ENCODE peak calls at places on chromosomes 3 and 15, in ten cellular contexts. A is cardiac muscle cell, I is substantia nigra, V is GM23338, F is H9, O is right cardiac atrium, G is right atrium auricular region, H is DND-41, D is fibroblast of lung, N is HL-60. W is an unnamed sample.

GRCh38 chr3:79886204-79886603 is 118.4 kb upstream of the ROBO1 start:
- DNase-seq in F (no peak), I (no peak), N (no peak), H (no peak), V (peak), A (no peak), O (no peak), D (no peak), G (no peak), W (no peak)

GRCh38 chr3:148023994-148024393 is 614.8 kb downstream of the ZIC1 start:
- DNase-seq in D (peak), O (no peak), N (no peak), F (no peak), V (no peak), A (peak), H (no peak), I (no peak), G (no peak), W (no peak)

GRCh38 chr15:76056931-76057330 is 2.9 kb upstream of the TMEM266 start:
- DNase-seq in G (no peak), H (no peak), I (no peak), A (no peak), F (no peak), V (no peak), O (no peak), N (peak), D (no peak), W (no peak)

GRCh38 chr15:25438601-25439455 is at the start of gene UBE3A:
- DNase-seq in V (peak), D (peak), F (peak), G (peak), O (peak), I (peak), H (peak), A (peak), N (peak), W (peak)

GRCh38 chr3:79954756-79955155 is 187.0 kb upstream of the ROBO1 start:
- DNase-seq in H (no peak), D (no peak), V (no peak), G (no peak), F (no peak), I (no peak), N (no peak), A (no peak), O (no peak), W (no peak)

GRCh38 chr15:67917037-67917436 is 77.2 kb upstream of the RNU6-1 start:
- DNase-seq in F (no peak), D (no peak), A (no peak), G (peak), N (no peak), O (peak), H (no peak), I (no peak), V (no peak), W (no peak)

GRCh38 chr15:95922431-95922830 is 408.1 kb upstream of the NR2F2 start:
- DNase-seq in I (no peak), N (peak), F (no peak), O (no peak), V (no peak), D (no peak), G (no peak), A (no peak), H (no peak), W (no peak)

GRCh38 chr15:31444844-31445243 is 118.2 kb downstream of the KLF13 start:
- DNase-seq in D (no peak), F (no peak), O (no peak), I (no peak), A (no peak), N (no peak), H (no peak), G (no peak), V (no peak), W (no peak)

GRCh38 chr3:18499256-18499655 is 74.1 kb upstream of the SATB1 start:
- DNase-seq in N (peak), H (peak), D (no peak), A (no peak), I (no peak), V (no peak), O (no peak), F (no peak), G (no peak), W (no peak)

GRCh38 chr15:26628879-26629529 is 143.9 kb downstream of the GABRB3 start:
- DNase-seq in F (peak), D (peak), V (peak), O (peak), A (peak), I (peak), N (no peak), H (no peak), G (no peak), W (no peak)

GRCh38 chr3:62379206-62379834 is 6.0 kb upstream of the FEZF2 start:
- DNase-seq in N (no peak), G (no peak), A (no peak), D (no peak), V (peak), F (peak), H (no peak), O (no peak), I (no peak), W (no peak)

GRCh38 chr15:66094331-66094730 is 159.2 kb downstream of the MEGF11 start:
- DNase-seq in G (no peak), A (no peak), I (no peak), O (peak), V (no peak), H (no peak), D (no peak), F (no peak), N (no peak), W (no peak)

GRCh38 chr3:161660706-161661105 is 164.1 kb downstream of the OTOL1 start:
- DNase-seq in F (no peak), O (no peak), G (no peak), V (no peak), N (no peak), D (no peak), H (no peak), I (no peak), A (no peak), W (no peak)

GRCh38 chr15:58049520-58050227 is 15.8 kb downstream of the ALDH1A2 start:
- DNase-seq in G (no peak), D (no peak), H (no peak), N (no peak), F (no peak), O (no peak), V (peak), I (no peak), A (no peak), W (no peak)

GRCh38 chr3:86702381-86702958 is 288.5 kb downstream of the VGLL3 start:
- DNase-seq in O (no peak), N (no peak), H (no peak), D (peak), I (no peak), A (peak), V (peak), G (no peak), F (no peak), W (no peak)

GRCh38 chr3:154129625-154130024 is 8.4 kb downstream of the ARHGEF26 start:
- DNase-seq in H (no peak), I (no peak), G (no peak), N (no peak), V (no peak), A (peak), O (no peak), F (no peak), D (peak), W (no peak)

GRCh38 chr3:152270145-152270870 is 1.6 kb downstream of the MBNL1 start:
- DNase-seq in O (no peak), I (no peak), D (no peak), A (peak), F (no peak), N (no peak), H (peak), V (no peak), G (no peak), W (no peak)

GRCh38 chr3:149473314-149473990 is 1.0 kb upstream of the TM4SF4 start:
- DNase-seq in G (no peak), I (no peak), D (peak), N (no peak), F (no peak), O (no peak), V (peak), H (no peak), A (peak), W (no peak)

GRCh38 chr3:157700405-157700804 is 197.2 kb upstream of the VEPH1 start:
- DNase-seq in F (peak), N (no peak), A (peak), G (no peak), O (no peak), I (no peak), V (peak), D (no peak), H (no peak), W (no peak)

GRCh38 chr3:197327701-197328100 is 29.3 kb upstream of the DLG1 start:
- DNase-seq in O (no peak), V (no peak), I (peak), H (peak), F (no peak), G (no peak), D (peak), A (peak), N (no peak), W (no peak)

GRCh38 chr15:33425149-33425548 is 114.4 kb downstream of the RYR3 start:
- DNase-seq in D (peak), G (peak), F (no peak), O (no peak), H (no peak), N (no peak), A (peak), V (no peak), I (no peak), W (no peak)

GRCh38 chr15:86743283-86743903 is 663.7 kb downstream of the AGBL1 start:
- DNase-seq in H (peak), O (peak), F (peak), V (peak), I (no peak), N (peak), D (no peak), A (no peak), G (no peak), W (no peak)

GRCh38 chr3:110180733-110181132 is 843.4 kb upstream of the DPPA4 start:
- DNase-seq in A (peak), V (no peak), I (no peak), H (no peak), N (no peak), O (peak), G (peak), F (no peak), D (peak), W (no peak)

GRCh38 chr3:113331187-113331586 is 110.1 kb downstream of the CFAP44 start:
- DNase-seq in G (no peak), D (no peak), H (no peak), N (no peak), V (no peak), A (no peak), I (no peak), O (no peak), F (no peak), W (no peak)

GRCh38 chr3:80769683-80770082 is 991.8 kb downstream of the GBE1 start:
- DNase-seq in G (no peak), F (no peak), A (no peak), O (no peak), D (no peak), H (no peak), N (no peak), V (peak), I (no peak), W (no peak)

GRCh38 chr3:125670945-125671344 is 75.6 kb upstream of the OSBPL11 start:
- DNase-seq in G (no peak), D (no peak), A (no peak), N (no peak), I (no peak), H (no peak), F (no peak), V (no peak), O (no peak), W (no peak)

GRCh38 chr3:76487446-76487845 is 552.5 kb upstream of the ROBO2 start:
- DNase-seq in N (no peak), I (no peak), A (no peak), H (no peak), F (no peak), D (peak), V (no peak), G (no peak), O (no peak), W (no peak)

GRCh38 chr3:54567949-54568348 is 359.9 kb downstream of the LRTM1 start:
- DNase-seq in N (no peak), H (no peak), A (no peak), V (no peak), D (no peak), F (no peak), I (no peak), G (no peak), O (no peak), W (no peak)

GRCh38 chr3:152937234-152937633 is 102.3 kb downstream of the P2RY1 start:
- DNase-seq in V (no peak), N (no peak), G (no peak), I (no peak), O (no peak), F (no peak), A (peak), H (no peak), D (peak), W (no peak)

GRCh38 chr15:32979710-32980109 is 214.8 kb downstream of the FMN1 start:
- DNase-seq in G (no peak), D (peak), N (no peak), H (no peak), A (no peak), O (no peak), F (no peak), I (no peak), V (no peak), W (no peak)

GRCh38 chr3:38137615-38138346 is 680 bp upstream of the MYD88 start:
- DNase-seq in F (peak), N (no peak), A (no peak), H (no peak), D (no peak), O (no peak), G (peak), V (peak), I (no peak), W (peak)

GRCh38 chr3:105316307-105316706 is 50.4 kb upstream of the ALCAM start:
- DNase-seq in F (no peak), V (no peak), D (no peak), N (no peak), I (no peak), O (no peak), G (no peak), A (no peak), H (no peak), W (no peak)

GRCh38 chr3:194042947-194043346 is 93.0 kb upstream of the HES1 start:
- DNase-seq in F (no peak), D (peak), G (no peak), V (no peak), N (no peak), I (no peak), A (peak), O (no peak), H (no peak), W (no peak)

GRCh38 chr15:63037996-63038720 is 4.4 kb upstream of the TPM1 start:
- DNase-seq in G (no peak), D (no peak), N (no peak), I (no peak), O (no peak), V (no peak), F (no peak), A (no peak), H (no peak), W (no peak)

GRCh38 chr15:63034568-63034967 is 8.0 kb upstream of the TPM1 start:
- DNase-seq in G (no peak), O (no peak), F (no peak), V (no peak), A (no peak), N (no peak), D (no peak), H (no peak), I (no peak), W (no peak)

GRCh38 chr15:63035253-63035652 is 7.3 kb upstream of the TPM1 start:
- DNase-seq in G (no peak), H (no peak), D (no peak), V (no peak), I (no peak), F (no peak), O (no peak), A (no peak), N (no peak), W (no peak)

GRCh38 chr15:63038926-63039673 is 3.4 kb upstream of the TPM1 start:
- DNase-seq in A (peak), G (no peak), F (no peak), V (no peak), D (no peak), O (no peak), H (no peak), I (no peak), N (no peak), W (no peak)

DNA sequence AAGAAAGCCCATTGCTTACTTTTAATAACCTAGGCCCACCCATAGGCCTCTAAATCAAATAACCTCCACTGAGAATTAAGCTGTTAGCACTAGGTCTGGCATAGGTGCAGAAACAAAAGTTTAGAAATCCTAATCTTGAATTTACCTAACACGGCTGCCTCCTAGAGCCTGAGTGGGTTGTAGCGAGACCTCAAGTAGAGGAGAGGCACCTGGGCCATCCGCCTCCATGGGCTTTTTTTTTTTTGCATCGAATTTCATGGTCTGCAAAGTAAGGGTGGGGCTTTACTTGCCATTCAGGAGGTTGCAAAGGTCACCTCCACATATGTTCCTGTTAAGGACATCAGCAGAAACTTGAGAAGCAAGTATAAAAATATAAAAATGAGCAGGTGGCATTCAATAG is 6.6 kb upstream of the TPM1 start:
- DNase-seq in N (no peak), O (no peak), G (no peak), H (no peak), F (no peak), D (no peak), V (peak), A (no peak), I (no peak), W (no peak)
- H3K27ac ChIP-seq in N (no peak), O (no peak), G (no peak), H (no peak), F (no peak), D (no peak), V (no peak), A (no peak), I (no peak), W (no peak)

DNA sequence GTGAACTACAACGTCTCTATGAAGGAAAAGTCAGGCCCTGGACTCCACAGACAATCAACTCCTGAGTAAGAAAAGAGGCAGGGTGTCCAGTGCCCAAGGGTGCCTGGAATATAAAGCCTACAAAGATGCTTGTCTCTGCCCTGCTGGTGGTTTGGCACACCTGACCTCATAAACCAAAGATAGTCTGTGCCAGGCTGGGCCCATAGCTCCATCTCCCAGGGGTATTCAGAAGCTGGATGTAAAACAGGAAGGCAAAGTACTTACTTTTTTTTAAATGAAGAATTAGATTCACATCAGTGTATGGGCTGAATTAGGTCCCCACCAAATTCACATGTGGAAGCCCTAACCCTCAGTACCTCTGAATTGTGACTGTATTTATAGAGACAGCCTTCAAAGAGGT is 66.6 kb upstream of the HERC1 start:
- DNase-seq in D (no peak), O (no peak), N (no peak), V (no peak), A (no peak), H (no peak), I (no peak), G (no peak), F (no peak), W (no peak)
- H3K27ac ChIP-seq in D (no peak), O (no peak), N (no peak), V (no peak), A (no peak), H (no peak), I (no peak), G (no peak), F (no peak), W (no peak)

GRCh38 chr3:120070263-120070981 is 23.8 kb downstream of the GSK3B start:
- DNase-seq in V (no peak), G (no peak), I (no peak), O (no peak), H (no peak), N (no peak), A (no peak), D (no peak), F (no peak), W (no peak)
- H3K27ac ChIP-seq in V (peak), G (no peak), I (no peak), O (no peak), H (no peak), N (no peak), A (no peak), D (no peak), F (no peak), W (no peak)

DNA sequence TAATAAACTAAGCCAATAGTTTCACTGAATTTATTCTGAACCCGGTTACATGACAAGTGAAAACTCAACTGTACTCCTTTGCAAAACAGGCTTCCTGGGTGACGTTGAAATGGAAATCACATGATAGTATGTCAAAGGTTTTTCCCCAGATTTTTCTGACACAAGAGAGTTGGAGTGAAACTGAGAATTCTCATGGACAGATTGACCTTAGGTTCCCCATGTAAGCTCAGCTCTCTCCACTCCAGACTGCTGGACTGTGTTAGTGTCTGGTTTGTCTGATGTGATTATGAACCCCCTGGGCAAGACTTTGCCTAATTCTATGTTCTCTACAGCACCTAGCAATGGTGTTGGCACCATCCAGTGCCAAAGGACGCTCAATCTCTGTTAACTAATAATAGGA is 219.7 kb upstream of the COL8A1 start:
- DNase-seq in I (no peak), D (no peak), A (no peak), V (no peak), O (no peak), H (no peak), G (no peak), F (no peak), N (no peak), W (no peak)
- H3K27ac ChIP-seq in I (no peak), D (no peak), A (no peak), V (no peak), O (no peak), H (no peak), G (no peak), F (no peak), N (no peak), W (no peak)

DNA sequence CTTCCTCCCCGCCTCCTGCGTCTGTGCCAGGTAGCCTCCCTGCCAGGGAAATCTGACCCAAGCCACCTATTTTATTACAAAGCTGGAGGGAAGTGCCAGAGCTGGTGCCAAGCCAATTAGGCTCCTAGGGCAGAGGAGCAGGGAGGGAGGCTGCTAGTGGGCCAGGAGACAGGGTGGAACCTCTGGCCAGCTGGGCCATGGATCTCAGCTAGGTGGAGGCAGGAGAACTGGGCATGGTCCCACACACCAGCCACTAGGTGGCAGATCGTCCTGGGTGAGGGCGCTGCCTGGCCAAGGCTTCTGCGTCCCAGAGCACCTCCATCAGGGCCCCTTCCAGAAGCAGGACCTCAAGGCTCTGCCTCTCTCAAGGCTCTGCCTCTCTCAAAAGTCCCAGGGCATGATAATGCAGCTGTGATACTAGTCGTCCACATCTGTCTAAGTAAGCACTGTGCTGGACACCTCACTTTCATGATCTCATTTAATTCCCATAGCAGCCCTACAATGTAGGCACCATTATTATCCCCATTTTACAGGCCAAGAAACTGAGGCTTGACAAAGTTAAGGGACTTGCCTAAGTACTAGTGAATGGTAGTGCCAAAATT is 4.5 kb upstream of the RFT1 start:
- DNase-seq in I (peak), H (peak), D (peak), O (peak), A (peak), N (peak), G (peak), V (peak), F (peak), W (no peak)
- H3K27ac ChIP-seq in I (no peak), H (no peak), D (no peak), O (no peak), A (no peak), N (no peak), G (no peak), V (no peak), F (no peak), W (no peak)